ENCODE peak calls at places on chromosomes 13 and 19, in ten cellular contexts. One of them, this sample, is unnamed.

GRCh38 chr19:9863759-9864158 is 28.6 kb downstream of the PIN1 start:
- DNase-seq in dorsolateral prefrontal cortex: no peak
- DNase-seq in RWPE1: no peak
- DNase-seq in epithelial cell of esophagus: no peak
- DNase-seq in lower lobe of right lung: no peak
- DNase-seq in colonic mucosa: no peak
- DNase-seq in heart right ventricle: no peak
- DNase-seq in endodermal cell: no peak
- DNase-seq in thoracic aorta: no peak
- DNase-seq in psoas muscle: no peak
- DNase-seq in this sample: no peak

GRCh38 chr19:18313398-18313797 is 9.5 kb downstream of the LSM4 start:
- DNase-seq in dorsolateral prefrontal cortex: no peak
- DNase-seq in RWPE1: no peak
- DNase-seq in epithelial cell of esophagus: no peak
- DNase-seq in lower lobe of right lung: no peak
- DNase-seq in colonic mucosa: no peak
- DNase-seq in heart right ventricle: no peak
- DNase-seq in endodermal cell: no peak
- DNase-seq in thoracic aorta: no peak
- DNase-seq in psoas muscle: no peak
- DNase-seq in this sample: no peak

GRCh38 chr19:23075031-23075733 is 41.6 kb upstream of the ZNF730 start:
- DNase-seq in dorsolateral prefrontal cortex: peak
- DNase-seq in RWPE1: no peak
- DNase-seq in epithelial cell of esophagus: peak
- DNase-seq in lower lobe of right lung: peak
- DNase-seq in colonic mucosa: peak
- DNase-seq in heart right ventricle: peak
- DNase-seq in endodermal cell: peak
- DNase-seq in thoracic aorta: no peak
- DNase-seq in psoas muscle: peak
- DNase-seq in this sample: peak

GRCh38 chr13:107407074-107407473 is 808.3 kb downstream of the LIG4 start:
- DNase-seq in dorsolateral prefrontal cortex: no peak
- DNase-seq in RWPE1: no peak
- DNase-seq in epithelial cell of esophagus: no peak
- DNase-seq in lower lobe of right lung: no peak
- DNase-seq in colonic mucosa: no peak
- DNase-seq in heart right ventricle: no peak
- DNase-seq in endodermal cell: no peak
- DNase-seq in thoracic aorta: no peak
- DNase-seq in psoas muscle: no peak
- DNase-seq in this sample: no peak

GRCh38 chr19:45450042-45450380 is 17.8 kb upstream of the FOSB start:
- DNase-seq in dorsolateral prefrontal cortex: no peak
- DNase-seq in RWPE1: no peak
- DNase-seq in epithelial cell of esophagus: no peak
- DNase-seq in lower lobe of right lung: no peak
- DNase-seq in colonic mucosa: peak
- DNase-seq in heart right ventricle: no peak
- DNase-seq in endodermal cell: no peak
- DNase-seq in thoracic aorta: no peak
- DNase-seq in psoas muscle: no peak
- DNase-seq in this sample: no peak

GRCh38 chr19:5090780-5091575 is 122.1 kb downstream of the KDM4B start:
- DNase-seq in dorsolateral prefrontal cortex: peak
- DNase-seq in RWPE1: no peak
- DNase-seq in epithelial cell of esophagus: no peak
- DNase-seq in lower lobe of right lung: no peak
- DNase-seq in colonic mucosa: no peak
- DNase-seq in heart right ventricle: peak
- DNase-seq in endodermal cell: no peak
- DNase-seq in thoracic aorta: no peak
- DNase-seq in psoas muscle: no peak
- DNase-seq in this sample: no peak

GRCh38 chr13:22040810-22041364 is 370.0 kb downstream of the FGF9 start:
- DNase-seq in dorsolateral prefrontal cortex: no peak
- DNase-seq in RWPE1: no peak
- DNase-seq in epithelial cell of esophagus: peak
- DNase-seq in lower lobe of right lung: peak
- DNase-seq in colonic mucosa: no peak
- DNase-seq in heart right ventricle: no peak
- DNase-seq in endodermal cell: peak
- DNase-seq in thoracic aorta: no peak
- DNase-seq in psoas muscle: no peak
- DNase-seq in this sample: peak

GRCh38 chr13:95924389-95924994 is 128.7 kb downstream of the UGGT2 start:
- DNase-seq in dorsolateral prefrontal cortex: no peak
- DNase-seq in RWPE1: peak
- DNase-seq in epithelial cell of esophagus: peak
- DNase-seq in lower lobe of right lung: no peak
- DNase-seq in colonic mucosa: no peak
- DNase-seq in heart right ventricle: no peak
- DNase-seq in endodermal cell: peak
- DNase-seq in thoracic aorta: no peak
- DNase-seq in psoas muscle: no peak
- DNase-seq in this sample: peak

GRCh38 chr13:111594606-111595005 is 274.2 kb downstream of the TEX29 start:
- DNase-seq in dorsolateral prefrontal cortex: no peak
- DNase-seq in RWPE1: no peak
- DNase-seq in epithelial cell of esophagus: no peak
- DNase-seq in lower lobe of right lung: no peak
- DNase-seq in colonic mucosa: no peak
- DNase-seq in heart right ventricle: no peak
- DNase-seq in endodermal cell: no peak
- DNase-seq in thoracic aorta: no peak
- DNase-seq in psoas muscle: no peak
- DNase-seq in this sample: no peak

GRCh38 chr13:63435668-63436275 is 2020.1 kb upstream of the PCDH20 start:
- DNase-seq in dorsolateral prefrontal cortex: no peak
- DNase-seq in RWPE1: peak
- DNase-seq in epithelial cell of esophagus: peak
- DNase-seq in lower lobe of right lung: no peak
- DNase-seq in colonic mucosa: no peak
- DNase-seq in heart right ventricle: no peak
- DNase-seq in endodermal cell: no peak
- DNase-seq in thoracic aorta: no peak
- DNase-seq in psoas muscle: no peak
- DNase-seq in this sample: no peak

GRCh38 chr13:79427265-79427664 is 21.2 kb upstream of the RBM26 start:
- DNase-seq in dorsolateral prefrontal cortex: no peak
- DNase-seq in RWPE1: no peak
- DNase-seq in epithelial cell of esophagus: no peak
- DNase-seq in lower lobe of right lung: no peak
- DNase-seq in colonic mucosa: no peak
- DNase-seq in heart right ventricle: no peak
- DNase-seq in endodermal cell: no peak
- DNase-seq in thoracic aorta: no peak
- DNase-seq in psoas muscle: no peak
- DNase-seq in this sample: no peak

GRCh38 chr19:46719629-46720515 is 3.0 kb upstream of the PRKD2 start:
- DNase-seq in dorsolateral prefrontal cortex: no peak
- DNase-seq in RWPE1: no peak
- DNase-seq in epithelial cell of esophagus: no peak
- DNase-seq in lower lobe of right lung: no peak
- DNase-seq in colonic mucosa: no peak
- DNase-seq in heart right ventricle: no peak
- DNase-seq in endodermal cell: no peak
- DNase-seq in thoracic aorta: no peak
- DNase-seq in psoas muscle: no peak
- DNase-seq in this sample: no peak

GRCh38 chr19:17734146-17734545 is 14.9 kb downstream of the MAP1S start:
- DNase-seq in dorsolateral prefrontal cortex: no peak
- DNase-seq in RWPE1: no peak
- DNase-seq in epithelial cell of esophagus: no peak
- DNase-seq in lower lobe of right lung: no peak
- DNase-seq in colonic mucosa: no peak
- DNase-seq in heart right ventricle: no peak
- DNase-seq in endodermal cell: no peak
- DNase-seq in thoracic aorta: no peak
- DNase-seq in psoas muscle: no peak
- DNase-seq in this sample: no peak

GRCh38 chr19:34960103-34960805 is 3.8 kb downstream of the ZNF792 start:
- DNase-seq in dorsolateral prefrontal cortex: no peak
- DNase-seq in RWPE1: no peak
- DNase-seq in epithelial cell of esophagus: no peak
- DNase-seq in lower lobe of right lung: no peak
- DNase-seq in colonic mucosa: no peak
- DNase-seq in heart right ventricle: no peak
- DNase-seq in endodermal cell: no peak
- DNase-seq in thoracic aorta: no peak
- DNase-seq in psoas muscle: no peak
- DNase-seq in this sample: no peak

GRCh38 chr19:48444129-48444932 is 1.5 kb upstream of the GRWD1 start:
- DNase-seq in dorsolateral prefrontal cortex: no peak
- DNase-seq in RWPE1: no peak
- DNase-seq in epithelial cell of esophagus: no peak
- DNase-seq in lower lobe of right lung: no peak
- DNase-seq in colonic mucosa: no peak
- DNase-seq in heart right ventricle: no peak
- DNase-seq in endodermal cell: peak
- DNase-seq in thoracic aorta: no peak
- DNase-seq in psoas muscle: no peak
- DNase-seq in this sample: peak

DNA sequence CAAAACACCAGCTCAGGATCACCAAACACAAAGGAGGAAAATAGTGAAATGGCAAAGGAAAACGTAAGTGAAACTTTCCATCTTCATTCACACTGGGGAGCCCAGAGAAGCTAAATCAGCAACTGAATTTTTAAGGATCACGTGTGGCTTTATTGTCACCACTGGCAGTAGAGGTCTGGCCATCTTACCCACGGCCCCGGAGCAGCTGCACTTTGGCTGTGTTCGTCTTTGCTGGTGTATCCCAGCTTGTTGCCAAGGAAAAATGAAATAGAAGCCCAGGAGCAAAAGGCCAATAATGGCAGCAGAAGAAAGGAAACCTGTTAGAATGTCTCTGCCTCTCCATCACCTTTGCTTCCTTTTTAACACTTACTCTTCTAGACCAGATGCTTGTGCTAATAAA is 274.7 kb downstream of the FOXO1 start:
- DNase-seq in dorsolateral prefrontal cortex: no peak
- DNase-seq in RWPE1: no peak
- DNase-seq in epithelial cell of esophagus: no peak
- DNase-seq in lower lobe of right lung: no peak
- DNase-seq in colonic mucosa: peak
- DNase-seq in heart right ventricle: no peak
- DNase-seq in endodermal cell: no peak
- DNase-seq in thoracic aorta: no peak
- DNase-seq in psoas muscle: no peak
- DNase-seq in this sample: no peak
- TF ChIP-seq CTCF in dorsolateral prefrontal cortex: no peak
- TF ChIP-seq CTCF in RWPE1: no peak
- TF ChIP-seq CTCF in epithelial cell of esophagus: no peak
- TF ChIP-seq CTCF in lower lobe of right lung: no peak
- TF ChIP-seq CTCF in colonic mucosa: no peak
- TF ChIP-seq CTCF in heart right ventricle: no peak
- TF ChIP-seq CTCF in endodermal cell: no peak
- TF ChIP-seq CTCF in thoracic aorta: no peak
- TF ChIP-seq CTCF in psoas muscle: no peak
- TF ChIP-seq CTCF in this sample: no peak

GRCh38 chr19:11887618-11888531 is at the start of gene ZNF69:
- DNase-seq in dorsolateral prefrontal cortex: peak
- DNase-seq in RWPE1: no peak
- DNase-seq in epithelial cell of esophagus: peak
- DNase-seq in lower lobe of right lung: peak
- DNase-seq in colonic mucosa: peak
- DNase-seq in heart right ventricle: peak
- DNase-seq in endodermal cell: peak
- DNase-seq in thoracic aorta: peak
- DNase-seq in psoas muscle: peak
- DNase-seq in this sample: peak
- TF ChIP-seq CTCF in dorsolateral prefrontal cortex: no peak
- TF ChIP-seq CTCF in RWPE1: no peak
- TF ChIP-seq CTCF in epithelial cell of esophagus: no peak
- TF ChIP-seq CTCF in lower lobe of right lung: peak
- TF ChIP-seq CTCF in colonic mucosa: peak
- TF ChIP-seq CTCF in heart right ventricle: no peak
- TF ChIP-seq CTCF in endodermal cell: peak
- TF ChIP-seq CTCF in thoracic aorta: no peak
- TF ChIP-seq CTCF in psoas muscle: peak
- TF ChIP-seq CTCF in this sample: peak

GRCh38 chr13:29260684-29261083 is 334.8 kb downstream of the SLC7A1 start:
- DNase-seq in dorsolateral prefrontal cortex: no peak
- DNase-seq in RWPE1: no peak
- DNase-seq in epithelial cell of esophagus: no peak
- DNase-seq in lower lobe of right lung: no peak
- DNase-seq in colonic mucosa: no peak
- DNase-seq in heart right ventricle: no peak
- DNase-seq in endodermal cell: no peak
- DNase-seq in thoracic aorta: no peak
- DNase-seq in psoas muscle: no peak
- DNase-seq in this sample: peak
- TF ChIP-seq CTCF in dorsolateral prefrontal cortex: no peak
- TF ChIP-seq CTCF in RWPE1: no peak
- TF ChIP-seq CTCF in epithelial cell of esophagus: no peak
- TF ChIP-seq CTCF in lower lobe of right lung: no peak
- TF ChIP-seq CTCF in colonic mucosa: no peak
- TF ChIP-seq CTCF in heart right ventricle: no peak
- TF ChIP-seq CTCF in endodermal cell: peak
- TF ChIP-seq CTCF in thoracic aorta: peak
- TF ChIP-seq CTCF in psoas muscle: no peak
- TF ChIP-seq CTCF in this sample: peak

GRCh38 chr19:13797058-13797440 is 1.8 kb downstream of the ZSWIM4 start:
- DNase-seq in dorsolateral prefrontal cortex: no peak
- DNase-seq in RWPE1: no peak
- DNase-seq in epithelial cell of esophagus: no peak
- DNase-seq in lower lobe of right lung: no peak
- DNase-seq in colonic mucosa: no peak
- DNase-seq in heart right ventricle: no peak
- DNase-seq in endodermal cell: no peak
- DNase-seq in thoracic aorta: no peak
- DNase-seq in psoas muscle: no peak
- DNase-seq in this sample: no peak

GRCh38 chr19:13797870-13798269 is 2.6 kb downstream of the ZSWIM4 start:
- DNase-seq in dorsolateral prefrontal cortex: no peak
- DNase-seq in RWPE1: no peak
- DNase-seq in epithelial cell of esophagus: peak
- DNase-seq in lower lobe of right lung: peak
- DNase-seq in colonic mucosa: no peak
- DNase-seq in heart right ventricle: no peak
- DNase-seq in endodermal cell: no peak
- DNase-seq in thoracic aorta: peak
- DNase-seq in psoas muscle: no peak
- DNase-seq in this sample: no peak

GRCh38 chr19:13795595-13796300 is 505 bp downstream of the ZSWIM4 start:
- DNase-seq in dorsolateral prefrontal cortex: no peak
- DNase-seq in RWPE1: no peak
- DNase-seq in epithelial cell of esophagus: peak
- DNase-seq in lower lobe of right lung: no peak
- DNase-seq in colonic mucosa: peak
- DNase-seq in heart right ventricle: no peak
- DNase-seq in endodermal cell: peak
- DNase-seq in thoracic aorta: no peak
- DNase-seq in psoas muscle: peak
- DNase-seq in this sample: peak

GRCh38 chr19:13794752-13795589 is at the start of gene ZSWIM4:
- DNase-seq in dorsolateral prefrontal cortex: peak
- DNase-seq in RWPE1: peak
- DNase-seq in epithelial cell of esophagus: peak
- DNase-seq in lower lobe of right lung: peak
- DNase-seq in colonic mucosa: peak
- DNase-seq in heart right ventricle: peak
- DNase-seq in endodermal cell: peak
- DNase-seq in thoracic aorta: peak
- DNase-seq in psoas muscle: peak
- DNase-seq in this sample: peak

GRCh38 chr19:13796301-13797057 is 1.2 kb downstream of the ZSWIM4 start:
- DNase-seq in dorsolateral prefrontal cortex: peak
- DNase-seq in RWPE1: peak
- DNase-seq in epithelial cell of esophagus: peak
- DNase-seq in lower lobe of right lung: peak
- DNase-seq in colonic mucosa: peak
- DNase-seq in heart right ventricle: peak
- DNase-seq in endodermal cell: peak
- DNase-seq in thoracic aorta: peak
- DNase-seq in psoas muscle: peak
- DNase-seq in this sample: peak
- TF ChIP-seq CTCF in dorsolateral prefrontal cortex: no peak
- TF ChIP-seq CTCF in RWPE1: no peak
- TF ChIP-seq CTCF in epithelial cell of esophagus: no peak
- TF ChIP-seq CTCF in lower lobe of right lung: peak
- TF ChIP-seq CTCF in colonic mucosa: no peak
- TF ChIP-seq CTCF in heart right ventricle: no peak
- TF ChIP-seq CTCF in endodermal cell: no peak
- TF ChIP-seq CTCF in thoracic aorta: no peak
- TF ChIP-seq CTCF in psoas muscle: no peak
- TF ChIP-seq CTCF in this sample: no peak

This sample was measured in GM23338.